ENCODE peak calls at places on chromosomes 6 and 20, in ten cellular contexts. T, S, V, L, Q, A, X, K, P and G are unnamed samples.

GRCh38 chr6:1575213-1576041 is 34.3 kb upstream of the FOXC1 start:
- DNase-seq in T (no peak), S (no peak), V (no peak), L (no peak), Q (peak; percentile 81), A (no peak), X (no peak), K (no peak), P (no peak), G (peak; percentile 32)

GRCh38 chr20:9886227-9886626 is 47.4 kb upstream of the PAK5 start:
- DNase-seq in T (no peak), S (no peak), V (no peak), L (no peak), Q (no peak), A (no peak), X (no peak), K (no peak), P (no peak), G (no peak)

GRCh38 chr6:1916334-1916985 is 306.7 kb downstream of the FOXC1 start:
- DNase-seq in T (no peak), S (no peak), V (no peak), L (peak; percentile 60), Q (no peak), A (peak; percentile 51), X (no peak), K (no peak), P (no peak), G (peak; percentile 26)

GRCh38 chr6:51678905-51679620 is 408.4 kb downstream of the PKHD1 start:
- DNase-seq in T (no peak), S (no peak), V (no peak), L (peak; percentile 4), Q (no peak), A (no peak), X (no peak), K (no peak), P (no peak), G (no peak)

GRCh38 chr20:25054995-25055629 is 2.8 kb downstream of the ACSS1 start:
- DNase-seq in T (no peak), S (no peak), V (no peak), L (peak; percentile 24), Q (peak; percentile 33), A (no peak), X (no peak), K (no peak), P (no peak), G (no peak)

GRCh38 chr6:167858086-167858591 is 31.4 kb downstream of the AFDN start:
- DNase-seq in T (peak; percentile 74), S (no peak), V (no peak), L (peak; percentile 83), Q (peak; percentile 74), A (peak; percentile 37), X (no peak), K (no peak), P (no peak), G (no peak)

GRCh38 chr6:180295-180694 is 112.0 kb upstream of the DUSP22 start:
- DNase-seq in T (no peak), S (no peak), V (no peak), L (no peak), Q (no peak), A (no peak), X (no peak), K (no peak), P (no peak), G (peak; percentile 25)

GRCh38 chr6:95725344-95725743 is 148.0 kb downstream of the MANEA start:
- DNase-seq in T (no peak), S (no peak), V (no peak), L (no peak), Q (no peak), A (no peak), X (no peak), K (no peak), P (no peak), G (no peak)

GRCh38 chr6:41462980-41463930 is 82.9 kb upstream of the FOXP4 start:
- DNase-seq in T (no peak), S (no peak), V (no peak), L (peak; percentile 30), Q (peak; percentile 82), A (peak; percentile 78), X (no peak), K (peak; percentile 57), P (no peak), G (no peak)

GRCh38 chr20:32510601-32511357 is 74.4 kb downstream of the NOL4L start:
- DNase-seq in T (no peak), S (no peak), V (no peak), L (no peak), Q (no peak), A (no peak), X (no peak), K (peak; percentile 45), P (no peak), G (peak; percentile 41)

GRCh38 chr6:140636698-140637402 is 1262.4 kb upstream of the CITED2 start:
- DNase-seq in T (no peak), S (no peak), V (no peak), L (no peak), Q (no peak), A (peak; percentile 44), X (no peak), K (no peak), P (no peak), G (no peak)

GRCh38 chr20:662289-663192 is 9.5 kb upstream of the SRXN1 start:
- DNase-seq in T (no peak), S (no peak), V (no peak), L (no peak), Q (no peak), A (no peak), X (no peak), K (no peak), P (no peak), G (no peak)

GRCh38 chr6:134295953-134296553 is 21.9 kb downstream of the SGK1 start:
- DNase-seq in T (peak; percentile 77), S (no peak), V (no peak), L (peak; percentile 99), Q (peak; percentile 99), A (peak; percentile 99), X (no peak), K (peak; percentile 84), P (no peak), G (no peak)

GRCh38 chr6:53906842-53907241 is 112.0 kb downstream of the LRRC1 start:
- DNase-seq in T (no peak), S (no peak), V (no peak), L (peak; percentile 80), Q (peak; percentile 14), A (no peak), X (no peak), K (no peak), P (no peak), G (no peak)

GRCh38 chr6:110625883-110626282 is 149.5 kb upstream of the SLC22A16 start:
- DNase-seq in T (no peak), S (no peak), V (no peak), L (no peak), Q (peak; percentile 34), A (peak; percentile 21), X (no peak), K (no peak), P (no peak), G (no peak)

GRCh38 chr20:64115171-64115911 is 8.0 kb upstream of the NPBWR2 start:
- DNase-seq in T (no peak), S (peak; percentile 3), V (no peak), L (no peak), Q (no peak), A (no peak), X (peak; percentile 75), K (no peak), P (no peak), G (no peak)

GRCh38 chr6:5466459-5466858 is 205.1 kb downstream of the FARS2 start:
- DNase-seq in T (peak; percentile 49), S (no peak), V (no peak), L (peak; percentile 45), Q (peak; percentile 58), A (peak; percentile 86), X (no peak), K (no peak), P (no peak), G (no peak)

GRCh38 chr20:3223937-3224680 is 14.8 kb downstream of the ITPA start:
- DNase-seq in T (no peak), S (no peak), V (no peak), L (no peak), Q (no peak), A (no peak), X (no peak), K (no peak), P (no peak), G (no peak)

GRCh38 chr20:34475979-34476736 is 40.1 kb upstream of the DYNLRB1 start:
- DNase-seq in T (no peak), S (peak; percentile 14), V (no peak), L (peak; percentile 32), Q (peak; percentile 52), A (peak; percentile 33), X (no peak), K (peak; percentile 44), P (peak; percentile 5), G (no peak)

GRCh38 chr6:13485923-13486557 is 1.4 kb downstream of the GFOD1 start:
- DNase-seq in T (no peak), S (no peak), V (no peak), L (peak; percentile 30), Q (peak; percentile 50), A (peak; percentile 53), X (no peak), K (peak; percentile 56), P (peak; percentile 6), G (peak; percentile 55)

GRCh38 chr20:9287062-9287461 is 218.2 kb downstream of the PLCB4 start:
- DNase-seq in T (no peak), S (no peak), V (no peak), L (no peak), Q (no peak), A (no peak), X (no peak), K (no peak), P (no peak), G (no peak)

GRCh38 chr6:151148111-151148510 is 91.7 kb upstream of the AKAP12 start:
- DNase-seq in T (no peak), S (no peak), V (no peak), L (no peak), Q (no peak), A (no peak), X (no peak), K (no peak), P (no peak), G (no peak)

GRCh38 chr6:105272783-105273182 is 93.0 kb upstream of the POPDC3 start:
- DNase-seq in T (no peak), S (no peak), V (no peak), L (peak; percentile 21), Q (peak; percentile 33), A (peak; percentile 17), X (no peak), K (no peak), P (no peak), G (no peak)

GRCh38 chr6:29631860-29632731 is 887 bp downstream of the GABBR1 start:
- DNase-seq in T (no peak), S (peak; percentile 40), V (no peak), L (peak; percentile 79), Q (peak; percentile 82), A (peak; percentile 54), X (peak; percentile 90), K (peak; percentile 27), P (peak; percentile 63), G (peak; percentile 72)

GRCh38 chr6:112639436-112639835 is 292.3 kb downstream of the RFPL4B start:
- DNase-seq in T (peak; percentile 54), S (no peak), V (no peak), L (peak; percentile 90), Q (no peak), A (peak; percentile 23), X (no peak), K (no peak), P (no peak), G (no peak)

GRCh38 chr6:159460476-159460875 is 232.6 kb downstream of the SOD2 start:
- DNase-seq in T (no peak), S (no peak), V (no peak), L (no peak), Q (no peak), A (no peak), X (no peak), K (no peak), P (no peak), G (no peak)

GRCh38 chr6:91539451-91539850 is 952.6 kb upstream of the MAP3K7 start:
- DNase-seq in T (no peak), S (no peak), V (no peak), L (no peak), Q (no peak), A (no peak), X (no peak), K (no peak), P (no peak), G (no peak)

GRCh38 chr6:73640179-73640750 is 13.5 kb downstream of the SLC17A5 start:
- DNase-seq in T (no peak), S (no peak), V (no peak), L (no peak), Q (no peak), A (no peak), X (no peak), K (no peak), P (no peak), G (no peak)